ENCODE peak calls at places on chromosomes 13 and 19, in five cellular contexts. V, P, F, J and T are unnamed samples.

GRCh38 chr13:51793570-51794273 is 10.2 kb downstream of the DHRS12 start:
- DNase-seq in J (peak; percentile 56), P (no peak), V (no peak), F (no peak), T (peak; percentile 45)

GRCh38 chr19:2736550-2737190 is 3.1 kb downstream of the SLC39A3 start:
- DNase-seq in P (no peak), F (no peak), J (no peak), V (no peak), T (no peak)

GRCh38 chr19:57302727-57303401 is 17.4 kb upstream of the ZNF543 start:
- DNase-seq in P (no peak), J (no peak), F (no peak), V (no peak), T (no peak)

GRCh38 chr13:103542648-103543047 is 476.4 kb upstream of the SLC10A2 start:
- DNase-seq in F (no peak), P (no peak), J (no peak), V (no peak), T (no peak)

GRCh38 chr19:47247308-47247990 is 8.9 kb upstream of the CCDC9 start:
- DNase-seq in J (peak; percentile 78), V (peak; percentile 95), P (peak; percentile 84), F (peak; percentile 86), T (peak; percentile 92)

GRCh38 chr19:11345122-11345752 is 831 bp downstream of the TMEM205 start:
- DNase-seq in F (no peak), V (no peak), P (no peak), J (peak; percentile 28), T (no peak)

GRCh38 chr19:5967994-5968430 is 9.9 kb downstream of the RANBP3 start:
- DNase-seq in F (peak; percentile 46), V (no peak), J (peak; percentile 73), P (peak; percentile 52), T (no peak)

GRCh38 chr19:45547965-45548609 is 36.5 kb downstream of the OPA3 start:
- DNase-seq in P (no peak), F (no peak), V (no peak), J (no peak), T (peak; percentile 53)

GRCh38 chr13:96982672-96983071 is 11.6 kb downstream of the OXGR1 start:
- DNase-seq in P (no peak), J (no peak), V (no peak), F (no peak), T (no peak)

GRCh38 chr13:40692946-40693345 is 26.5 kb upstream of the FOXO1 start:
- DNase-seq in V (no peak), F (no peak), J (no peak), P (no peak), T (no peak)

GRCh38 chr13:109113427-109113826 is 484.0 kb downstream of the MYO16 start:
- DNase-seq in F (no peak), P (no peak), V (no peak), J (no peak), T (no peak)

GRCh38 chr13:110183925-110184324 is 123.0 kb downstream of the COL4A1 start:
- DNase-seq in J (no peak), V (no peak), P (no peak), F (no peak), T (no peak)

GRCh38 chr19:11256189-11256588 is 6.1 kb downstream of the DOCK6 start:
- DNase-seq in P (peak; percentile 71), J (no peak), V (no peak), F (no peak), T (peak; percentile 87)

GRCh38 chr19:44517146-44517545 is 12.3 kb downstream of the CEACAM20 start:
- DNase-seq in P (no peak), V (no peak), J (no peak), F (no peak), T (no peak)

GRCh38 chr19:45173816-45174215 is 4.2 kb downstream of the TRAPPC6A start:
- DNase-seq in V (no peak), P (no peak), J (no peak), F (no peak), T (no peak)

GRCh38 chr13:48859168-48860105 is 116.3 kb upstream of the FNDC3A start:
- DNase-seq in F (no peak), J (no peak), V (no peak), P (no peak), T (no peak)

GRCh38 chr19:6777434-6777833 is 4.9 kb downstream of the VAV1 start:
- DNase-seq in V (no peak), F (no peak), J (no peak), P (no peak), T (no peak)

GRCh38 chr19:46776927-46777911 is 11.2 kb downstream of the SLC1A5 start:
- DNase-seq in P (no peak), F (no peak), J (no peak), V (no peak), T (no peak)

GRCh38 chr19:5880196-5880595 is 9.9 kb upstream of the FUT5 start:
- DNase-seq in J (no peak), V (no peak), F (no peak), P (no peak), T (no peak)

GRCh38 chr13:65656740-65657329 is 1573.3 kb downstream of the PCDH9 start:
- DNase-seq in F (no peak), V (no peak), J (no peak), P (no peak), T (no peak)

GRCh38 chr13:107450426-107450825 is 764.9 kb downstream of the LIG4 start:
- DNase-seq in P (no peak), J (no peak), V (no peak), F (no peak), T (no peak)

GRCh38 chr13:29684441-29684840 is 89.0 kb upstream of the SLC7A1 start:
- DNase-seq in F (no peak), P (no peak), J (no peak), V (no peak), T (no peak)

GRCh38 chr13:112806761-112807652 is 117.2 kb downstream of the ATP11A start:
- DNase-seq in P (no peak), F (no peak), V (no peak), J (no peak), T (no peak)

GRCh38 chr13:95343944-95344343 is 42.7 kb upstream of the ABCC4 start:
- DNase-seq in P (no peak), V (no peak), J (no peak), F (no peak), T (no peak)

GRCh38 chr13:100019780-100020356 is 38.3 kb downstream of the ZIC2 start:
- DNase-seq in F (no peak), J (no peak), P (no peak), V (no peak), T (no peak)

GRCh38 chr13:32537580-32538233 is 888 bp downstream of the N4BP2L2 start:
- DNase-seq in V (peak; percentile 80), J (peak; percentile 14), P (peak; percentile 33), F (peak; percentile 39), T (peak; percentile 34)

GRCh38 chr13:45292176-45292575 is 48.8 kb downstream of the TPT1 start:
- DNase-seq in P (no peak), F (no peak), J (no peak), V (no peak), T (no peak)

GRCh38 chr13:64347662-64348061 is 2882.5 kb downstream of the PCDH9 start:
- DNase-seq in V (no peak), F (no peak), P (no peak), J (no peak), T (no peak)

GRCh38 chr19:56671613-56671994 is at the start of gene ZNF835:
- DNase-seq in J (peak; percentile 84), V (peak; percentile 98), P (peak; percentile 97), F (peak; percentile 96), T (peak; percentile 98)

GRCh38 chr19:3335431-3336350 is 30.7 kb upstream of the NFIC start:
- DNase-seq in V (no peak), F (peak; percentile 76), J (peak; percentile 90), P (peak; percentile 66), T (peak; percentile 78)

GRCh38 chr13:36552334-36552733 is 120.0 kb downstream of the CCNA1 start:
- DNase-seq in V (no peak), F (no peak), P (no peak), J (no peak), T (no peak)
- H3K4me1 ChIP-seq in V (no peaks in the 10 kb centered on the region), F (no peaks in the 10 kb centered on the region), P (peaks cover 26% of the 10 kb centered on the region), J (no peaks in the 10 kb centered on the region), T (no peaks in the 10 kb centered on the region)

DNA sequence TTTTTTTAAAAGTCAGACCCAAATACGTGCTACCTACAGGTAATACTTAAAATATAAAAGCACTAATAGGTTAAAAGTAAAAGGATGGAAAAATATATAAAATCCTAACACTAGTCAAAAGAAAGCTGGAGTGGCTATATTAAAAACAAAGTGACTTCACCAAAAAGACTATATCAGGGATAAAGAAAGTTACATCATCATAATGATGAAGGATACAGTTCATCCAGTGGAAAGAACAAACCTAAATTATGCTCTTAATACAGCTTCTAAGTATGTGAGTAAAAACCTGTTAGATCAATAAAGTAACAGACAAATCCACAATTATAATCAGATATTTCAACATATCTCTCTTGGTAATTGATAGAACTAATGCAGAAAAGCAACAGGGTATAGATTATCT is 1.1 kb upstream of the ZNF780B start:
- DNase-seq in F (no peak), P (no peak), J (no peak), V (no peak), T (no peak)
- H3K4me3 ChIP-seq in F (peak overlapping the region; percentile 87), P (no peak overlapping the region), J (no peak overlapping the region), V (no peak overlapping the region), T (no peak overlapping the region)

GRCh38 chr19:48544856-48545750 is 6.9 kb upstream of the SULT2B1 start:
- DNase-seq in J (no peak), P (no peak), F (no peak), V (no peak), T (no peak)
- H3K27me3 ChIP-seq in J (no peaks in the 10 kb centered on the region), P (peaks cover 54% of the 10 kb centered on the region), F (peaks cover 11% of the 10 kb centered on the region), V (no peaks in the 10 kb centered on the region), T (no peaks in the 10 kb centered on the region)

GRCh38 chr19:1082928-1083816 is 12.0 kb downstream of the POLR2E start:
- DNase-seq in P (no peak), F (no peak), J (no peak), V (peak; percentile 75), T (peak; percentile 68)

GRCh38 chr19:1085676-1086442 is 9.3 kb downstream of the POLR2E start:
- DNase-seq in J (no peak), V (no peak), F (no peak), P (no peak), T (no peak)

GRCh38 chr19:1085053-1085658 is 10.0 kb downstream of the POLR2E start:
- DNase-seq in V (no peak), P (no peak), F (no peak), J (no peak), T (no peak)

GRCh38 chr19:1082165-1082927 is 12.8 kb downstream of the POLR2E start:
- DNase-seq in P (no peak), F (no peak), V (peak; percentile 84), J (peak; percentile 93), T (peak; percentile 61)

DNA sequence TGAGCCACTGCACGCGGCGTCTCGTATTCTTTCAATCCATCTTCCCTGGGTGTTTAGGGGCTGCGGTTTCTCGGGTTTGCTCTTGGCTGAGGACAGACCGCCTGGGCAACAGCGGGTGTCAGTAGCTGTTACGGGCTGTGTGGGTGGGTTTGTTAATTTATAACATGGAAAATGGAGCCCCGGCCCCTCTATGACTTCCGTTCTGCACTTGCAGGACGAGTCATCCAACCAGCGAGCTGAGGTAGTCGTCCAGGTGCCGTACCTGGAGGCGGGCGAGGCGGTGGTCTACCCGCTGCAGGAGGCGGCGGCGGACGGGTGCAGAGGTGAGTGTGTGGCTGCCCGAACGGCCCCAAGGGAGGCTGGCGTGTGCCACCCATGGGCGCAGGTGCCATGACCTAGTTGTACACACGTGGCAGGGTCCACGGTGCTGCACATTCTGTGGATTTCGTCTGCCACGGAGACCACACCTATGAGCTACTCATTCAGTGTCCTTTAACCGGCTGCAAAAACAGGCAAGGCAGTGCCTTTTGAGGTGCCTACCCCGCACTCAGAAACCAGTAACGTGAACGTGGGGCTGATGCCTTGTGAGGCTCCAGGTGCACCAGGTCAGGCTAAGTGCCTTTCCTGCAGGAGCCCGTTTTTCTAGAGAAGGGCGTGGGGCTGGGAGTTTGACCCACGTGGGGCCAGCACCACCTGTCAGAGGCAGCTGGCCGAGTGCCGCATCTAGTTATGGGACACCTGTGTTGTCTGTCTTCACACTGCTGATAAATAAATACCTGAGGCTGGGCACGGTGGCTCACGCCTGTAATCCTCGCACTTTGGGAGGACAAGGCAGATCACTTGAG is 10.9 kb downstream of the POLR2E start:
- DNase-seq in V (peak; percentile 66), J (no peak), P (no peak), F (no peak), T (no peak)
- H3K4me1 ChIP-seq in V (no peaks in the 10 kb centered on the region), J (peaks cover 33% of the 10 kb centered on the region), P (peaks cover 10% of the 10 kb centered on the region), F (no peaks in the 10 kb centered on the region), T (no peaks in the 10 kb centered on the region)